ENCODE peak calls at places on chromosomes 16 and 17, in six cellular contexts. One of them, this sample, is unnamed.

GRCh38 chr16:56956756-56957155 is 5.0 kb upstream of the CETP start:
- DNase-seq in stimulated activated naive B cell treated with anti-CD40 and anti-IgM and Interleukin-4, amounts not matched to agents 10 μg/mL and 1 μg/mL and 100 μg/mL, for 72 hours: no peak
- DNase-seq in neural crest cell: no peak
- DNase-seq in HFFc6: no peak
- DNase-seq in RCC 7860: no peak
- DNase-seq in NCI-H1436: no peak
- DNase-seq in this sample: no peak

GRCh38 chr16:2339521-2340484 is 725 bp downstream of the ABCA3 start:
- DNase-seq in neural crest cell: peak; percentile 50
- DNase-seq in RCC 7860: no peak
- DNase-seq in NCI-H1436: peak; percentile 39
- DNase-seq in HFFc6: no peak
- DNase-seq in stimulated activated naive B cell treated with anti-CD40 and anti-IgM and Interleukin-4, amounts not matched to agents 10 μg/mL and 1 μg/mL and 100 μg/mL, for 72 hours: peak; percentile 27
- DNase-seq in this sample: no peak

GRCh38 chr17:61378658-61379456 is 20.8 kb upstream of the TBX2 start:
- DNase-seq in HFFc6: no peak
- DNase-seq in NCI-H1436: no peak
- DNase-seq in stimulated activated naive B cell treated with anti-CD40 and anti-IgM and Interleukin-4, amounts not matched to agents 10 μg/mL and 1 μg/mL and 100 μg/mL, for 72 hours: no peak
- DNase-seq in RCC 7860: peak; percentile 23
- DNase-seq in neural crest cell: no peak
- DNase-seq in this sample: no peak

GRCh38 chr17:38748329-38749221 is at the start of gene PCGF2:
- DNase-seq in NCI-H1436: peak; percentile 94
- DNase-seq in stimulated activated naive B cell treated with anti-CD40 and anti-IgM and Interleukin-4, amounts not matched to agents 10 μg/mL and 1 μg/mL and 100 μg/mL, for 72 hours: no peak
- DNase-seq in HFFc6: peak; percentile 68
- DNase-seq in RCC 7860: peak; percentile 65
- DNase-seq in neural crest cell: peak; percentile 88
- DNase-seq in this sample: no peak

GRCh38 chr16:14057878-14058382 is 13.2 kb upstream of the MRTFB start:
- DNase-seq in HFFc6: no peak
- DNase-seq in stimulated activated naive B cell treated with anti-CD40 and anti-IgM and Interleukin-4, amounts not matched to agents 10 μg/mL and 1 μg/mL and 100 μg/mL, for 72 hours: no peak
- DNase-seq in RCC 7860: no peak
- DNase-seq in NCI-H1436: no peak
- DNase-seq in neural crest cell: no peak
- DNase-seq in this sample: no peak

GRCh38 chr17:74779948-74780400 is 3.8 kb upstream of the NAT9 start:
- DNase-seq in neural crest cell: no peak
- DNase-seq in HFFc6: no peak
- DNase-seq in RCC 7860: no peak
- DNase-seq in stimulated activated naive B cell treated with anti-CD40 and anti-IgM and Interleukin-4, amounts not matched to agents 10 μg/mL and 1 μg/mL and 100 μg/mL, for 72 hours: peak; percentile 75
- DNase-seq in NCI-H1436: no peak
- DNase-seq in this sample: peak; percentile 63

GRCh38 chr17:83186751-83187421 is 107.5 kb downstream of the METRNL start:
- DNase-seq in NCI-H1436: no peak
- DNase-seq in HFFc6: no peak
- DNase-seq in stimulated activated naive B cell treated with anti-CD40 and anti-IgM and Interleukin-4, amounts not matched to agents 10 μg/mL and 1 μg/mL and 100 μg/mL, for 72 hours: no peak
- DNase-seq in RCC 7860: no peak
- DNase-seq in neural crest cell: no peak
- DNase-seq in this sample: no peak

GRCh38 chr16:86303787-86304685 is 206.3 kb upstream of the FOXF1 start:
- DNase-seq in NCI-H1436: no peak
- DNase-seq in RCC 7860: no peak
- DNase-seq in stimulated activated naive B cell treated with anti-CD40 and anti-IgM and Interleukin-4, amounts not matched to agents 10 μg/mL and 1 μg/mL and 100 μg/mL, for 72 hours: no peak
- DNase-seq in neural crest cell: no peak
- DNase-seq in HFFc6: no peak
- DNase-seq in this sample: no peak

GRCh38 chr17:77580956-77581355 is 377.5 kb upstream of the TNRC6C start:
- DNase-seq in stimulated activated naive B cell treated with anti-CD40 and anti-IgM and Interleukin-4, amounts not matched to agents 10 μg/mL and 1 μg/mL and 100 μg/mL, for 72 hours: no peak
- DNase-seq in RCC 7860: no peak
- DNase-seq in NCI-H1436: no peak
- DNase-seq in neural crest cell: no peak
- DNase-seq in HFFc6: no peak
- DNase-seq in this sample: no peak

This sample was measured in GM12878.